ENCODE peak calls at places on chromosome 18, in six cellular contexts. I is CD4-positive, alpha-beta memory T cell; T is CD8-positive, alpha-beta memory T cell; C is heart right ventricle; K is A549; X is body of pancreas. N is an unnamed sample.

GRCh38 chr18:47050468-47050867 is 15.0 kb upstream of the ELOA2 start:
- DNase-seq in K (no peak), I (peak; percentile 12), T (no peak), C (no peak), X (peak; percentile 26), N (peak; percentile 36)

GRCh38 chr18:38872342-38872741 is 1306.7 kb upstream of the CELF4 start:
- DNase-seq in K (no peak), X (no peak), T (no peak), I (no peak), C (no peak), N (no peak)

GRCh38 chr18:42915240-42915791 is 200.2 kb downstream of the RIT2 start:
- DNase-seq in T (no peak), C (no peak), I (no peak), K (no peak), X (no peak), N (no peak)

GRCh38 chr18:65791753-65792152 is 40.9 kb downstream of the CDH7 start:
- DNase-seq in K (no peak), T (no peak), C (no peak), X (no peak), I (no peak), N (no peak)

GRCh38 chr18:13430663-13431062 is 212.1 kb downstream of the LDLRAD4 start:
- DNase-seq in T (no peak), I (no peak), K (no peak), C (no peak), X (no peak), N (no peak)

GRCh38 chr18:6943143-6943542 is 174.5 kb downstream of the LAMA1 start:
- DNase-seq in X (peak; percentile 84), I (no peak), K (no peak), T (no peak), C (no peak), N (no peak)

GRCh38 chr18:79723628-79724027 is 44.0 kb downstream of the CTDP1 start:
- DNase-seq in I (no peak), X (no peak), T (no peak), C (no peak), K (no peak), N (peak; percentile 11)

GRCh38 chr18:44178476-44178875 is 502.2 kb upstream of the SETBP1 start:
- DNase-seq in K (no peak), I (no peak), C (no peak), X (peak; percentile 16), T (no peak), N (peak; percentile 6)

GRCh38 chr18:74623047-74623816 is 25.6 kb downstream of the ZNF407 start:
- DNase-seq in K (no peak), I (peak; percentile 27), T (peak; percentile 4), X (no peak), C (no peak), N (peak; percentile 7)

GRCh38 chr18:77343846-77344527 is 94.3 kb downstream of the GALR1 start:
- DNase-seq in X (no peak), T (no peak), C (no peak), I (no peak), K (no peak), N (no peak)

GRCh38 chr18:75638597-75639467 is 211.3 kb upstream of the SMIM21 start:
- DNase-seq in I (no peak), C (peak; percentile 38), T (no peak), X (no peak), K (no peak), N (no peak)

GRCh38 chr18:32025744-32026143 is 7.1 kb downstream of the RNF125 start:
- DNase-seq in K (no peak), I (no peak), X (no peak), C (no peak), T (no peak), N (no peak)
- H3K4me3 ChIP-seq in K (no peak overlapping the region), I (no peak overlapping the region), X (no peak overlapping the region), C (no peak overlapping the region), T (no peak overlapping the region), N (no peak overlapping the region)

DNA sequence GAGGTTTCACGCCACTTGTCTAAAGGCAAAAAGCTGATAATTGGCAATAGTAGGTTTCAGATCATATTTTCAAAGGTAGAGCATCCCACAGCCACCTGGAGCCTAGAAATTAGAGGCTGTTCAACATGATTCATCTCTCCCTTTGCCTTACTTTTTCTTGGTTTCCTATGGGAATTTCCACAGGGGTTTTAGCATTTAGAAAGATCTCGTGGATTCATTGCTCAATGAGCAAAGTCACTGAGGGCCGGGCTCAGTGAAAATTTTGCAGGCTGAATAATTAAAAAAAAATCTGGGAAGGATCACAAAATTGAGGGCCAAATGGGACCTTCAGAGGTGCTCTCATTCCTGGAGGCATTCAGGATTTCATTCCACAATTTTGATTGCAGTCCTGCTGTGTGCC is 137.1 kb downstream of the VAPA start:
- DNase-seq in I (no peak), T (no peak), C (no peak), X (no peak), K (no peak), N (no peak)
- H3K27ac ChIP-seq in I (no peak overlapping the region), T (no peak overlapping the region), C (peak overlapping the region; percentile 75), X (no peak overlapping the region), K (no peak overlapping the region), N (no peak overlapping the region)

DNA sequence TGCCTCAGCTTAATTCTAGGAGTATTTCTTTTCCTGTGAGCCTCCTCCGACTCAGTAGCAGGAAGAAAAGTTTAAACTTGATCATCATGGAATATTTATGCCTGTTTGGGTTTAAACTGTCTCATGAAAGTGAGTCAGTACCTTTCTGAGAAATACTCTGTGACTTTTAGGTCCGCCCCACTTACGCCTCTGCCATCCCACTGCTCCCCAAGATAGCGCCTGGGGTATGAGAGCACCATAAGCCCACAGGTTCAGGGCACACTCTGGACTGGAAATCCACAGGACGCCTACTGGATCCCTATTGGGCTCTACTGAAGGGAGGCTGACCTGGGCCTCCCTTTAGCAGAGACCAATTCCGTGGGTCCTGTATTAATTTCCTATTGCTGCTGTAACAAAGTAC is 175.8 kb upstream of the CDH20 start:
- DNase-seq in X (no peak), C (no peak), K (no peak), I (no peak), T (no peak), N (no peak)
- H3K4me3 ChIP-seq in X (no peak overlapping the region), C (no peak overlapping the region), K (no peak overlapping the region), I (no peak overlapping the region), T (no peak overlapping the region), N (no peak overlapping the region)

GRCh38 chr18:49853436-49853835 is 40.1 kb upstream of the ACAA2 start:
- DNase-seq in X (no peak), K (no peak), I (no peak), T (no peak), C (no peak), N (no peak)
- H3K27ac ChIP-seq in X (no peak overlapping the region), K (no peak overlapping the region), I (no peak overlapping the region), T (no peak overlapping the region), C (no peak overlapping the region), N (no peak overlapping the region)

DNA sequence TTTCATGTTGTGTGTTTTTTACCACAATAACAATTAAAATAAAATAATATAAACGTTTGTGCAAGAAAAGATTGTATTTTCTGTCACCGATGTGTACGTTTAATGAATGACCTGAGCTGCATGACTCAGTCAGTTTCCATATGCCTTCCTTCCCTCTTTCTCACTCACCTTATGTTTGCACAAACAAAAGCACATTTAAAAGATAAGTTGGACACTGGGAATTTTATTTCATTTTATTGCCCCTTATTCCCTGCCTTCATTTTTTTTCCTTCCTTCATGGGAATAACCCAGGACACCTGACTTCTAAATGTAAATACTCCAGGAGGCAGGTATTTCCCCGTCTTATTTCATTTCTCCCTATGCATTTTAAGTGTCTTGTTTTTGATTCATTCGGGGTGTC is 143.6 kb upstream of the TTC39C start:
- DNase-seq in C (no peak), T (no peak), X (no peak), K (no peak), I (no peak), N (peak; percentile 85)
- H3K4me3 ChIP-seq in C (no peak overlapping the region), T (peak overlapping the region; percentile 24), X (no peak overlapping the region), K (no peak overlapping the region), I (no peak overlapping the region), N (no peak overlapping the region)

N was measured in small intestine.